ENCODE peak calls at places on chromosomes 6 and 20, in four cellular contexts. X is K562, Y is GM12878, F is HL-60. Z is an unnamed sample.

GRCh38 chr20:44137210-44137781 is 49.7 kb downstream of the JPH2 start:
- DNase-seq in X (no peak), Y (no peak), F (no peak), Z (no peak)

GRCh38 chr20:34877002-34877264 is 521 bp downstream of the ACSS2 start:
- DNase-seq in X (no peak), Y (no peak), F (no peak), Z (no peak)

GRCh38 chr6:41372526-41373366 is 37.3 kb downstream of the NCR2 start:
- DNase-seq in X (no peak), Y (no peak), F (no peak), Z (no peak)

GRCh38 chr6:50025258-50025657 is 3.5 kb upstream of the DEFB110 start:
- DNase-seq in X (no peak), Y (no peak), F (no peak), Z (no peak)

GRCh38 chr6:6820688-6821238 is 232.2 kb downstream of the LY86 start:
- DNase-seq in X (no peak), Y (no peak), F (no peak), Z (no peak)

GRCh38 chr6:33417127-33417902 is 592 bp downstream of the CUTA start:
- DNase-seq in X (no peak), Y (no peak), F (no peak), Z (no peak)

GRCh38 chr20:3262566-3262965 is 23.6 kb upstream of the SLC4A11 start:
- DNase-seq in X (no peak), Y (no peak), F (no peak), Z (no peak)

GRCh38 chr6:163460307-163460782 is 45.8 kb downstream of the QKI start:
- DNase-seq in X (no peak), Y (peak; percentile 57), F (no peak), Z (no peak)

GRCh38 chr6:33860706-33861474 is 57.1 kb upstream of the MLN start:
- DNase-seq in X (no peak), Y (no peak), F (no peak), Z (no peak)

GRCh38 chr6:157358287-157358686 is 22.7 kb upstream of the ZDHHC14 start:
- DNase-seq in X (no peak), Y (no peak), F (no peak), Z (no peak)
- TF ChIP-seq POLR2AphosphoS5 in X (no peak), Y (no peak), F (no peak), Z (no peak)

GRCh38 chr6:146913842-146914562 is 290.2 kb upstream of the STXBP5 start:
- DNase-seq in X (peak; percentile 81), Y (no peak), F (peak; percentile 47), Z (no peak)
- TF ChIP-seq SPI1 in X (no peak), Y (no peak), F (no peak), Z (no peak)

DNA sequence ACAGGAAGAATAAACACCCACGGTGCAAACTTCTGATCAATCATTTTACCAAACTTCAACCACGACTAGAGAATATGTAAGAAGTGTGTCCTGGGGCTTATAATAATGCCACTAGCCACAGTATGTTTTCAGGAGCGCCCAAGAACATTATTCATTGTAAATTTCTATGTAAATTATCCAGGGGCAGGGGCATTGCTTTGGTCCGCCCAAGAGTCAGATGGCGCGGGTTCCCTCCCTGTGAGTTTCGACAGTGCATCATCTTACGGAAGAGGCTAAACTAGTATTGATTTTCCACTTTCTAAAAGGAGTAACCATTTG is 10.6 kb upstream of the POU3F2 start:
- DNase-seq in X (no peak), Y (no peak), F (no peak), Z (no peak)
- TF ChIP-seq POLR2AphosphoS5 in X (no peak), Y (no peak), F (no peak), Z (no peak)

GRCh38 chr6:113644861-113645575 is 212.1 kb upstream of the MARCKS start:
- DNase-seq in X (no peak), Y (peak; percentile 87), F (no peak), Z (no peak)
- TF ChIP-seq SPI1 in X (no peak), Y (no peak), F (no peak), Z (no peak)

GRCh38 chr6:17004269-17004668 is 97.6 kb upstream of the STMND1 start:
- DNase-seq in X (no peak), Y (no peak), F (no peak), Z (no peak)

GRCh38 chr6:17001188-17001587 is 100.7 kb upstream of the STMND1 start:
- DNase-seq in X (no peak), Y (no peak), F (no peak), Z (no peak)

GRCh38 chr6:17002123-17002522 is 99.7 kb upstream of the STMND1 start:
- DNase-seq in X (no peak), Y (no peak), F (no peak), Z (no peak)

GRCh38 chr6:16999486-17000436 is 102.1 kb upstream of the STMND1 start:
- DNase-seq in X (no peak), Y (no peak), F (no peak), Z (no peak)
- TF ChIP-seq POLR2AphosphoS5 in X (no peak), Y (no peak), F (no peak), Z (no peak)

GRCh38 chr20:62232764-62233645 is 5.3 kb upstream of the OSBPL2 start:
- DNase-seq in X (no peak), Y (no peak), F (no peak), Z (no peak)
- TF ChIP-seq SPI1 in X (no peak), Y (no peak), F (no peak), Z (no peak)

Z was measured in GM12891.